ENCODE peak calls at places on chromosomes 1 and 21, in ten cellular contexts. U is K562, N is GM23248, J is thoracic aorta, Z is ovary, M is substantia nigra, E is lung, T is testis, A is A673, P is psoas muscle. I is an unnamed sample.

GRCh38 chr1:162548170-162548569 is 13.4 kb upstream of the UAP1 start:
- DNase-seq in U (no peak), N (peak), J (no peak), Z (no peak), M (no peak), E (no peak), T (peak), A (peak), P (peak), I (no peak)

GRCh38 chr1:168348146-168348709 is 67.6 kb downstream of the TBX19 start:
- DNase-seq in U (peak), N (no peak), J (no peak), Z (no peak), M (no peak), E (no peak), T (no peak), A (no peak), P (no peak), I (no peak)

GRCh38 chr1:35369922-35370671 is 101.6 kb downstream of the ZMYM4 start:
- DNase-seq in U (peak), N (peak), J (no peak), Z (peak), M (peak), E (peak), T (peak), A (peak), P (peak), I (no peak)

GRCh38 chr1:30159015-30159414 is 564.4 kb downstream of the MATN1 start:
- DNase-seq in U (peak), N (no peak), J (no peak), Z (no peak), M (no peak), E (no peak), T (no peak), A (no peak), P (no peak), I (no peak)

GRCh38 chr1:88802404-88802803 is 89.0 kb downstream of the GTF2B start:
- DNase-seq in U (no peak), N (no peak), J (no peak), Z (no peak), M (no peak), E (no peak), T (no peak), A (no peak), P (no peak), I (no peak)

GRCh38 chr1:2888281-2888845 is 86.9 kb upstream of the TTC34 start:
- DNase-seq in U (peak), N (no peak), J (no peak), Z (no peak), M (no peak), E (no peak), T (no peak), A (no peak), P (no peak), I (no peak)

GRCh38 chr1:230340778-230341546 is 85.2 kb downstream of the PGBD5 start:
- DNase-seq in U (no peak), N (no peak), J (no peak), Z (no peak), M (no peak), E (no peak), T (peak), A (no peak), P (peak), I (no peak)

GRCh38 chr1:208351838-208352237 is 107.7 kb upstream of the PLXNA2 start:
- DNase-seq in U (peak), N (no peak), J (no peak), Z (no peak), M (no peak), E (no peak), T (no peak), A (no peak), P (no peak), I (no peak)

GRCh38 chr1:183480971-183481431 is 8.7 kb downstream of the SMG7 start:
- DNase-seq in U (no peak), N (peak), J (no peak), Z (no peak), M (no peak), E (no peak), T (no peak), A (peak), P (no peak), I (no peak)

GRCh38 chr1:201328576-201328975 is 45.3 kb downstream of the PKP1 start:
- DNase-seq in U (no peak), N (no peak), J (no peak), Z (no peak), M (no peak), E (no peak), T (no peak), A (no peak), P (no peak), I (no peak)

GRCh38 chr1:39489567-39490239 is 1.7 kb upstream of the BMP8A start:
- DNase-seq in U (no peak), N (peak), J (no peak), Z (no peak), M (no peak), E (no peak), T (no peak), A (no peak), P (no peak), I (no peak)

GRCh38 chr1:225816643-225817538 is 7.0 kb downstream of the EPHX1 start:
- DNase-seq in U (no peak), N (peak), J (no peak), Z (peak), M (no peak), E (no peak), T (peak), A (no peak), P (peak), I (no peak)

GRCh38 chr1:204645251-204645650 is 40.3 kb downstream of the LRRN2 start:
- DNase-seq in U (no peak), N (no peak), J (no peak), Z (no peak), M (no peak), E (no peak), T (no peak), A (no peak), P (no peak), I (no peak)

GRCh38 chr1:6127587-6128163 is 52.4 kb downstream of the CHD5 start:
- DNase-seq in U (peak), N (peak), J (no peak), Z (peak), M (no peak), E (peak), T (peak), A (peak), P (peak), I (no peak)

GRCh38 chr1:25679170-25679569 is 62.6 kb downstream of the MAN1C1 start:
- DNase-seq in U (no peak), N (no peak), J (no peak), Z (no peak), M (no peak), E (no peak), T (no peak), A (no peak), P (no peak), I (no peak)

GRCh38 chr21:31538821-31539220 is 120.7 kb upstream of the SOD1 start:
- DNase-seq in U (no peak), N (no peak), J (no peak), Z (no peak), M (no peak), E (no peak), T (no peak), A (no peak), P (no peak), I (no peak)

GRCh38 chr1:6871300-6871972 is 86.2 kb downstream of the CAMTA1 start:
- DNase-seq in U (no peak), N (no peak), J (no peak), Z (no peak), M (no peak), E (no peak), T (no peak), A (no peak), P (no peak), I (no peak)

GRCh38 chr1:235907187-235907896 is 40.6 kb upstream of the LYST start:
- DNase-seq in U (no peak), N (no peak), J (no peak), Z (no peak), M (no peak), E (no peak), T (no peak), A (no peak), P (no peak), I (no peak)

GRCh38 chr1:165330483-165330882 is 26.0 kb downstream of the LMX1A start:
- DNase-seq in U (no peak), N (no peak), J (no peak), Z (no peak), M (no peak), E (no peak), T (no peak), A (no peak), P (no peak), I (no peak)

GRCh38 chr1:188122646-188123045 is 1293.9 kb downstream of the PLA2G4A start:
- DNase-seq in U (no peak), N (no peak), J (no peak), Z (no peak), M (no peak), E (no peak), T (no peak), A (no peak), P (no peak), I (no peak)

GRCh38 chr1:163072658-163073057 is 3.5 kb downstream of the RGS4 start:
- DNase-seq in U (no peak), N (peak), J (no peak), Z (no peak), M (no peak), E (no peak), T (no peak), A (no peak), P (no peak), I (no peak)

DNA sequence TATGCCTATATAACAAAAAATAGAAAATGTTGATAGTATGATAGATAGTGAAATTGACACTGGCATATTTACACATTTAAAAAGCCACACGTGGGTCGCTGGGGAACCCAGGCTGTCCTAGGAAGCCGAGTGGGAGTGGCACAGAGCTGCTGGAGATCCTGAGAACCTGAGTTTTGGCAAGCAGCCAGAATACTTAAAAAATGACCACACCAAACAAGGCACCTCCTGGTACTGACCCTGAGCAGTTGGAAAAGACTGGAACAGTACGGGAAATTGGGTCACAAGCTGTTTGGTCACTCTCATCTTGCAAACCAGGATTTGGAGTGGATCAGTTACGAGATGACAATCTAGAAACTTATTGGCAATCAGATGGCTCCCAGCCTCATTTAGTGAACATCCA is 111.5 kb downstream of the ZFYVE9 start:
- DNase-seq in U (peak), N (no peak), J (no peak), Z (no peak), M (no peak), E (no peak), T (no peak), A (no peak), P (no peak), I (no peak)
- H3K27ac ChIP-seq in U (no peak), N (no peak), J (no peak), Z (no peak), M (no peak), E (no peak), T (no peak), A (no peak), P (no peak), I (no peak)

GRCh38 chr1:85580046-85580411 is 532 bp upstream of the CCN1 start:
- DNase-seq in U (no peak), N (peak), J (no peak), Z (peak), M (no peak), E (no peak), T (peak), A (no peak), P (peak), I (no peak)
- H3K27ac ChIP-seq in U (peak), N (peak), J (peak), Z (peak), M (no peak), E (peak), T (peak), A (peak), P (peak), I (no peak)

GRCh38 chr1:237303929-237304328 is 261.9 kb downstream of the RYR2 start:
- DNase-seq in U (no peak), N (no peak), J (no peak), Z (no peak), M (no peak), E (no peak), T (no peak), A (no peak), P (no peak), I (no peak)

GRCh38 chr1:237309595-237310118 is 267.7 kb downstream of the RYR2 start:
- DNase-seq in U (no peak), N (no peak), J (no peak), Z (no peak), M (no peak), E (no peak), T (no peak), A (no peak), P (peak), I (no peak)
- H3K27ac ChIP-seq in U (no peak), N (no peak), J (no peak), Z (no peak), M (no peak), E (no peak), T (no peak), A (no peak), P (no peak), I (no peak)

GRCh38 chr1:24311731-24312130 is 7.4 kb upstream of the GRHL3 start:
- DNase-seq in U (no peak), N (no peak), J (no peak), Z (no peak), M (no peak), E (no peak), T (no peak), A (no peak), P (no peak), I (no peak)

GRCh38 chr1:24317081-24317480 is 2.1 kb upstream of the GRHL3 start:
- DNase-seq in U (no peak), N (no peak), J (no peak), Z (no peak), M (no peak), E (no peak), T (no peak), A (no peak), P (no peak), I (no peak)

GRCh38 chr1:24316659-24317058 is 2.5 kb upstream of the GRHL3 start:
- DNase-seq in U (no peak), N (no peak), J (no peak), Z (no peak), M (no peak), E (no peak), T (no peak), A (no peak), P (no peak), I (no peak)

GRCh38 chr1:24318238-24318987 is 744 bp upstream of the GRHL3 start:
- DNase-seq in U (no peak), N (peak), J (no peak), Z (no peak), M (no peak), E (no peak), T (no peak), A (no peak), P (no peak), I (no peak)

GRCh38 chr1:24315391-24315790 is 3.8 kb upstream of the GRHL3 start:
- DNase-seq in U (no peak), N (peak), J (no peak), Z (no peak), M (no peak), E (no peak), T (no peak), A (no peak), P (no peak), I (no peak)
- H3K27ac ChIP-seq in U (no peak), N (no peak), J (no peak), Z (no peak), M (no peak), E (no peak), T (no peak), A (no peak), P (no peak), I (no peak)

GRCh38 chr1:40717960-40718359 is 26.5 kb downstream of the NFYC start:
- DNase-seq in U (no peak), N (no peak), J (no peak), Z (no peak), M (no peak), E (no peak), T (no peak), A (no peak), P (no peak), I (no peak)
- H3K27ac ChIP-seq in U (no peak), N (no peak), J (no peak), Z (no peak), M (no peak), E (no peak), T (no peak), A (no peak), P (peak), I (no peak)